ENCODE peak calls at places on chromosomes 13 and 19, in six cellular contexts. C, S, N, W, F and R are unnamed samples.
A peak's percentile ranks its signal among the peaks of the same experiment; 100 is the strongest.

GRCh38 chr19:2722541-2723344 is 1.6 kb upstream of the DIRAS1 start:
- DNase-seq in W (peak; percentile 74), S (peak; percentile 82), N (peak; percentile 67), C (peak; percentile 69), F (peak; percentile 85), R (no peak)

GRCh38 chr19:533485-534058 is 2.0 kb downstream of the CDC34 start:
- DNase-seq in S (no peak), F (no peak), W (no peak), C (no peak), N (no peak), R (no peak)

GRCh38 chr19:47257411-47258169 is 1.3 kb downstream of the CCDC9 start:
- DNase-seq in C (no peak), F (no peak), S (peak; percentile 57), W (no peak), N (no peak), R (no peak)

GRCh38 chr19:3122512-3122870 is 13.3 kb upstream of the GNA15 start:
- DNase-seq in N (no peak), W (no peak), F (peak; percentile 47), C (peak; percentile 9), S (no peak), R (no peak)

GRCh38 chr13:40070357-40070756 is 414.9 kb downstream of the COG6 start:
- DNase-seq in W (no peak), C (no peak), S (no peak), N (no peak), F (no peak), R (no peak)

GRCh38 chr13:39603424-39603947 is 493 bp upstream of the LHFPL6 start:
- DNase-seq in W (peak; percentile 24), S (peak; percentile 39), F (no peak), C (no peak), N (peak; percentile 1), R (peak; percentile 23)

GRCh38 chr13:33554919-33555791 is 262.8 kb upstream of the RFC3 start:
- DNase-seq in W (no peak), F (no peak), C (no peak), N (no peak), S (no peak), R (no peak)

GRCh38 chr19:9323557-9323918 is 441 bp upstream of the ZNF559 start:
- DNase-seq in N (peak; percentile 14), C (peak; percentile 35), S (peak; percentile 64), W (peak; percentile 75), F (peak; percentile 70), R (peak; percentile 75)

GRCh38 chr19:14519245-14519859 is 1.2 kb upstream of the DNAJB1 start:
- DNase-seq in S (no peak), W (no peak), N (no peak), F (no peak), C (peak; percentile 30), R (no peak)

GRCh38 chr19:16944626-16945363 is 56.0 kb downstream of the F2RL3 start:
- DNase-seq in C (no peak), S (no peak), N (no peak), F (no peak), W (no peak), R (no peak)

GRCh38 chr19:31349160-31349881 is at the start of gene TSHZ3:
- DNase-seq in W (peak; percentile 87), F (peak; percentile 90), S (peak; percentile 86), C (peak; percentile 81), N (peak; percentile 43), R (peak; percentile 59)

GRCh38 chr19:13718733-13719132 is 45.6 kb upstream of the MRI1 start:
- DNase-seq in C (no peak), S (peak; percentile 17), W (peak; percentile 66), F (no peak), N (peak; percentile 21), R (no peak)

GRCh38 chr19:46878613-46879375 is 18.0 kb downstream of the ARHGAP35 start:
- DNase-seq in N (no peak), W (peak; percentile 93), F (no peak), C (no peak), S (peak; percentile 32), R (no peak)

GRCh38 chr13:37747071-37747612 is 122.4 kb downstream of the TRPC4 start:
- DNase-seq in C (no peak), W (peak; percentile 87), N (no peak), F (no peak), S (no peak), R (peak; percentile 71)

GRCh38 chr19:17370026-17370587 is 7.0 kb downstream of the PLVAP start:
- DNase-seq in W (peak; percentile 58), C (no peak), F (no peak), N (no peak), S (no peak), R (no peak)

GRCh38 chr13:114264886-114265611 is 16.4 kb upstream of the UPF3A start:
- DNase-seq in W (peak; percentile 79), C (no peak), F (no peak), S (no peak), N (no peak), R (no peak)

GRCh38 chr13:94267581-94267980 is 211.9 kb downstream of the DCT start:
- DNase-seq in C (no peak), F (no peak), S (no peak), N (no peak), W (no peak), R (no peak)

DNA sequence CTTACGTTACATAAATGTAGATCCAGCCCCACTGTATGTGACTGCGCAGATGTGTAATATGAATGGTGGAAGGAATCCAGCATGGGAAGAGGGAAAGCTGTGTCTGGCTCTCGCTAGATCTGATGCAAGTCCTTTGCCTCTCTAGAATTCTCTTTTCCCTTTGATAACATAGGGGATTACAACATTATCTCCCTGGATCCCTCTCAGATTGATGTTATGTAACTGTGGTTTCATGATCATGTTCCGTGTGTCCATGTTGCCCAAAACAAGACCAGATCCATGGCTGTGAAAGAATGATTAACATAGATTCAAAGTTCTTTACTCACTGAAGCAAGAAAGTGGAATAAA is 184.0 kb upstream of the UBL3 start:
- DNase-seq in W (peak; percentile 36), C (no peak), S (no peak), N (no peak), F (no peak), R (no peak)
- H3K4me1 ChIP-seq in W (peaks cover 18% of the 10 kb centered on the region), C (no peaks in the 10 kb centered on the region), S (no peaks in the 10 kb centered on the region), N (peaks cover 11% of the 10 kb centered on the region), F (no peaks in the 10 kb centered on the region), R (peaks cover 6% of the 10 kb centered on the region)

GRCh38 chr19:56107626-56108351 is 13.3 kb downstream of the ZNF787 start:
- DNase-seq in N (no peak), S (no peak), F (no peak), W (no peak), C (no peak), R (no peak)

GRCh38 chr19:56110515-56111448 is 10.3 kb downstream of the ZNF787 start:
- DNase-seq in N (no peak), C (peak; percentile 42), W (peak; percentile 39), S (no peak), F (no peak), R (no peak)

GRCh38 chr19:56108447-56109195 is 12.5 kb downstream of the ZNF787 start:
- DNase-seq in N (no peak), F (no peak), W (peak; percentile 12), C (peak; percentile 47), S (peak; percentile 72), R (no peak)

GRCh38 chr19:56106993-56107392 is 14.1 kb downstream of the ZNF787 start:
- DNase-seq in S (no peak), W (no peak), C (no peak), F (no peak), N (no peak), R (no peak)

DNA sequence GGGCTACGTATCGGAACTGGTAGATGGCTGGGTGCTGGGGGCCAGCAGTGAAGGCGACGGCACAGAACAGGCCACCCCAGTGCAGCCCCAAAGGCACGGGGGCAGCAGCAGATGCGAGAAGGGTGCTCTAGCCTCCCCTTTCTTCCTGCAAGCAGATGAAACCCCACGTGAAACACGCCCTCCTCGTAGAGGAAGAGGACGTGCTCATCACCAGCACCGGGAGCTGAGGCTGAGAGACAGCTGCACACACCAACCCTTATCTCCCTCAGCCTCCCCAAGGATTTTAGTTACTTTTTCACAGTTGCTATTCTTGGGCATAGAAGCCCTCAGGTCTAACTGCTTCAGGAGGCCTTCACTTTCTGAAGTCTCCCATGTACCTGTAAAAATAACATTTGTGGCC is 11.9 kb downstream of the ZNF787 start:
- DNase-seq in W (peak; percentile 49), S (no peak), C (no peak), N (no peak), F (no peak), R (no peak)
- H3K4me1 ChIP-seq in W (peaks cover 30% of the 10 kb centered on the region), S (peaks cover 39% of the 10 kb centered on the region), C (peaks cover 71% of the 10 kb centered on the region), N (peaks cover 18% of the 10 kb centered on the region), F (peaks cover 71% of the 10 kb centered on the region), R (peaks cover 10% of the 10 kb centered on the region)

GRCh38 chr13:42600943-42601342 is 27.0 kb downstream of the TNFSF11 start:
- DNase-seq in C (no peak), F (no peak), S (no peak), W (no peak), N (no peak), R (no peak)

GRCh38 chr13:42597505-42597904 is 23.6 kb downstream of the TNFSF11 start:
- DNase-seq in C (no peak), S (no peak), N (no peak), F (no peak), W (no peak), R (no peak)

GRCh38 chr13:42602910-42603309 is 29.0 kb downstream of the TNFSF11 start:
- DNase-seq in N (no peak), W (no peak), F (no peak), S (no peak), C (no peak), R (no peak)
- H3K4me1 ChIP-seq in N (no peaks in the 10 kb centered on the region), W (no peaks in the 10 kb centered on the region), F (no peaks in the 10 kb centered on the region), S (no peaks in the 10 kb centered on the region), C (no peaks in the 10 kb centered on the region), R (no peaks in the 10 kb centered on the region)

GRCh38 chr13:45695198-45695730 is 6.9 kb upstream of the CBY2 start:
- DNase-seq in W (no peak), S (no peak), F (no peak), N (no peak), C (no peak), R (no peak)

GRCh38 chr13:45702088-45702487 is at the start of gene CBY2:
- DNase-seq in S (no peak), C (no peak), W (no peak), F (no peak), N (no peak), R (no peak)

GRCh38 chr13:45691667-45692066 is 10.5 kb upstream of the CBY2 start:
- DNase-seq in S (no peak), N (no peak), C (no peak), W (no peak), F (no peak), R (no peak)

GRCh38 chr13:45700971-45701900 is 884 bp upstream of the CBY2 start:
- DNase-seq in N (no peak), F (no peak), S (no peak), C (no peak), W (no peak), R (no peak)

DNA sequence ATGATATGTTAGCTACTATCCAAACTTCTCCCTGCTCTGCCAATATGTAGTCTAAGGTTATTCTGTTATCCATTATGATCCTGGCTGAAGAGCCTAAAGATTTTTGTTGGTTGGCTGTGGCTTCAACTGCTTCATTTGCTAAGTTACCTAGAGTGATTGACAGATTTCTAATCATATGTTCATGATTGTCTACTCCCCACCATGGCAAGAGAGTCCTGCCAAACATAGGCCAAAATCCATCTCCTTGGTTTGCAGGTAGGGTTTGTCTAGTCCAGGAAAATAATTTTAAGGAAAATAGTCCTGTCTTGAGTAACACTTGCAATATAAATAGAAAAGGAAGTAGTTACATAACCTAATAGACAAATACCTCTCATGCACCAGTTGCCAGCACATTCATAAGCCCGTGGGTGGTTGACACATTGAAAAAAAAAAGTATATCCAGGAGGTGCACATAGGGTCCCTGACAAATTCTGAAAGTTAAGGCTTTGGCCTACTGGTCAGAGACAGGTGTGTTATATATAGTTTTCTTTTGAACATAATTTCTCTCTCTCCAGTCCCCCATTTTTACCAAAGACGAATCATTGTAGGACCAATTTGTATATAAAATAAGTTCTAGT is 5.4 kb upstream of the CBY2 start:
- DNase-seq in N (no peak), S (no peak), F (no peak), C (no peak), W (no peak), R (no peak)
- H3K4me1 ChIP-seq in N (no peaks in the 10 kb centered on the region), S (no peaks in the 10 kb centered on the region), F (no peaks in the 10 kb centered on the region), C (no peaks in the 10 kb centered on the region), W (no peaks in the 10 kb centered on the region), R (no peaks in the 10 kb centered on the region)